ENCODE peak calls at places on chromosome 15, in four cellular contexts. W, V, S and E are unnamed samples.

GRCh38 chr15:98562361-98562791 is 86.0 kb upstream of the IGF1R start:
- DNase-seq in W (no peak), S (no peak), V (no peak), E (no peak)

GRCh38 chr15:63369296-63369695 is 12.3 kb downstream of the CA12 start:
- DNase-seq in V (no peak), S (no peak), W (no peak), E (no peak)

GRCh38 chr15:55858661-55859060 is 115.7 kb upstream of the PRTG start:
- DNase-seq in W (no peak), S (no peak), V (no peak), E (no peak)

GRCh38 chr15:88071141-88071540 is 185.4 kb downstream of the NTRK3 start:
- DNase-seq in W (no peak), S (no peak), V (no peak), E (no peak)

GRCh38 chr15:52790166-52790708 is at the start of gene ONECUT1:
- DNase-seq in V (peak; percentile 37), W (no peak), S (peak; percentile 65), E (peak; percentile 79)

GRCh38 chr15:99399612-99400011 is 148.3 kb downstream of the LRRC28 start:
- DNase-seq in W (no peak), S (no peak), V (no peak), E (no peak)

GRCh38 chr15:90427185-90427584 is 39.1 kb downstream of the IQGAP1 start:
- DNase-seq in W (no peak), V (no peak), S (no peak), E (no peak)

GRCh38 chr15:41585140-41586047 is 26.4 kb downstream of the TYRO3 start:
- DNase-seq in W (no peak), V (no peak), S (no peak), E (peak; percentile 44)

GRCh38 chr15:98873441-98874218 is 134.0 kb downstream of the PGPEP1L start:
- DNase-seq in S (no peak), W (no peak), V (no peak), E (peak; percentile 97)

DNA sequence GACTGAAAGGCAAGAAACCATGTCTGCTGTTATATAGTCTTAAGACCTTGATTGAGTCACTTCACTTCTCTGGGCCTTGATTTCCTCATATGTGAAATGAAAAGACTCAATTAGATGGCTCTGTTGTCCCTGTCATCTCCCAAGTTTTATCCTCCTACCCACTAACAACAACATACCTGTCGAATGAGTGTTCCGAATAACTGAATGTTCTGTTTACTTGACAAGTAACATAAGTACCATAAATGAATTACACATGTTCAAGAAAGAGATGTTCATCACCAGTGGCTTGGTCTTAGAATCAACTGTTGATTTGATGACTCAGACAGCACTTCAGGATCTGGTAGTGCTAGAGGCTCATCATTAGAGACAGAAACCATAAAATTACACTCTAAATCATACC is 311.7 kb downstream of the VPS13C start:
- DNase-seq in W (no peak), S (no peak), V (no peak), E (no peak)
- TF ChIP-seq JUN in W (no peak), S (no peak), V (no peak), E (no peak)

GRCh38 chr15:77098572-77098971 is 27.7 kb upstream of the TSPAN3 start:
- DNase-seq in W (no peak), S (no peak), V (no peak), E (no peak)

GRCh38 chr15:77096541-77096940 is 25.6 kb upstream of the TSPAN3 start:
- DNase-seq in W (no peak), V (no peak), S (no peak), E (no peak)

GRCh38 chr15:77096131-77096530 is 25.2 kb upstream of the TSPAN3 start:
- DNase-seq in V (no peak), W (no peak), S (no peak), E (no peak)

GRCh38 chr15:77097317-77097721 is 26.4 kb upstream of the TSPAN3 start:
- DNase-seq in W (no peak), S (peak; percentile 15), V (no peak), E (no peak)

GRCh38 chr15:77097921-77098320 is 27.0 kb upstream of the TSPAN3 start:
- DNase-seq in S (no peak), W (no peak), V (no peak), E (no peak)
- TF ChIP-seq HDAC2 in S (no peak), W (no peak), V (no peak), E (no peak)

DNA sequence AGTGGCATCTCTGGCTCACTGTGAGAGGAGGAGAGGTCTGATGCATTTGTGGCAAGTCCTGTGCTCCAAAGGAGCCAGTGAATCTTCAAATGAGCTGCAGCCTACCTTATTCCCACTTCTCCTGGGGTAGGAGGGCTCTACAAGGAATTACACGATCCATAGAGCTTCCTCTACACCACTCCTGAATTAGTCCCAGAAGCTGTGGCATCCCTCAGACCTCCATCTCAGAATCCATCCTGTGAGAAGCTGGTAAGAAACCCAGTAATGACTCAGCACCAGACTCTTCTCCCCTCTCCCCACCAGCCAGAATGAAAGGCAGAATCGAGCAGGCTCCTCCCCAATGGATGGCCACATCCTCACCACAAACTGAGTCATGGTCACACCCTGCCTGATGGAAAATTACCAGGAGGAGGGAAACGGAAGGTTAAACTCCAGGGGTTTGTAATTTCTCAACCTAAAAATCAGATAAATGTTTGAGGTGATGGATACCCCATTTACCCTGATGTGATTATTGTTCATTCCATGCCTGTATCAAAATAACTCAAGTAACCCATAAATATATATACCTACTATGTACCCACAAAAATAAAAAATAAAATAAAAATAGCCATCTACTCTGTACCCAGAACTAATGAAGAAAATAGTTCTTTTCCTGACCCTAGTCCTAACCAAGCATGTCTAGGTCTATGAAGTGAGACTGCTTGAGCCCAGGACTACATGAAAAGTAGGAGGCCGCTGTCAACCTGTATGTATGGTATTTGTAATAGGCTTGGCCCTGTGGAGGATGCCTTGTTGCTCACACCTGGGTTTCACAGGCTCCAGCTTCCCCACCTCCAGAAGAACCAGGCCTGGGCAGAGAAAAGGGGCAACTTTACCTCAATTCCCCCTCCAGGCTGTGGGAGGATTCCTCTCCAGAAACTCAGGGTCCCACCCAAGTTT is 6.6 kb upstream of the PKM start:
- DNase-seq in W (peak; percentile 43), S (peak; percentile 95), V (peak; percentile 85), E (peak; percentile 97)
- TF ChIP-seq JUN in W (no peak), S (peak; percentile 91), V (no peak), E (peak; percentile 97)

GRCh38 chr15:68552773-68553172 is 26.0 kb upstream of the CORO2B start:
- DNase-seq in V (no peak), W (no peak), S (no peak), E (peak; percentile 70)
- TF ChIP-seq HDAC2 in V (no peak), W (no peak), S (no peak), E (no peak)

GRCh38 chr15:65509321-65509720 is 8.2 kb downstream of the DPP8 start:
- DNase-seq in W (no peak), S (no peak), V (no peak), E (no peak)

GRCh38 chr15:65512807-65513416 is 4.6 kb downstream of the DPP8 start:
- DNase-seq in V (no peak), S (peak; percentile 67), W (no peak), E (no peak)

GRCh38 chr15:65516997-65517865 is at the start of gene DPP8:
- DNase-seq in W (peak; percentile 81), V (peak; percentile 88), S (peak; percentile 97), E (peak; percentile 98)

GRCh38 chr15:65517866-65518207 is 348 bp upstream of the DPP8 start:
- DNase-seq in V (no peak), W (no peak), S (no peak), E (no peak)

GRCh38 chr15:65512189-65512588 is 5.3 kb downstream of the DPP8 start:
- DNase-seq in V (no peak), W (no peak), S (peak; percentile 28), E (no peak)
- TF ChIP-seq JUN in V (no peak), W (no peak), S (no peak), E (no peak)